ENCODE peak calls at places on chromosomes 12 and 14, in five cellular contexts. One of them, this sample, is unnamed.

GRCh38 chr14:68782091-68782981 is 10.5 kb downstream of the ZFP36L1 start:
- DNase-seq in RCC 7860: no peak
- DNase-seq in NCI-H460: no peak
- DNase-seq in left ventricle myocardium inferior: no peak
- DNase-seq in osteocyte: no peak
- DNase-seq in this sample: no peak

GRCh38 chr14:25237845-25238244 is 187.9 kb upstream of the STXBP6 start:
- DNase-seq in osteocyte: no peak
- DNase-seq in left ventricle myocardium inferior: no peak
- DNase-seq in RCC 7860: no peak
- DNase-seq in NCI-H460: peak
- DNase-seq in this sample: no peak

GRCh38 chr14:55731881-55732498 is 152.0 kb downstream of the KTN1 start:
- DNase-seq in left ventricle myocardium inferior: no peak
- DNase-seq in osteocyte: no peak
- DNase-seq in NCI-H460: peak
- DNase-seq in RCC 7860: no peak
- DNase-seq in this sample: no peak

GRCh38 chr12:106582661-106583577 is at the start of gene RFX4:
- DNase-seq in left ventricle myocardium inferior: no peak
- DNase-seq in RCC 7860: no peak
- DNase-seq in NCI-H460: no peak
- DNase-seq in osteocyte: no peak
- DNase-seq in this sample: no peak

GRCh38 chr14:61491224-61491623 is 169.8 kb downstream of the PRKCH start:
- DNase-seq in left ventricle myocardium inferior: no peak
- DNase-seq in osteocyte: no peak
- DNase-seq in NCI-H460: no peak
- DNase-seq in RCC 7860: no peak
- DNase-seq in this sample: no peak

GRCh38 chr14:75401356-75401755 is 26.5 kb upstream of the JDP2 start:
- DNase-seq in RCC 7860: no peak
- DNase-seq in osteocyte: no peak
- DNase-seq in left ventricle myocardium inferior: peak
- DNase-seq in NCI-H460: no peak
- DNase-seq in this sample: no peak

GRCh38 chr14:95309261-95310051 is 10.3 kb downstream of the CLMN start:
- DNase-seq in osteocyte: no peak
- DNase-seq in left ventricle myocardium inferior: no peak
- DNase-seq in RCC 7860: no peak
- DNase-seq in NCI-H460: peak
- DNase-seq in this sample: peak

GRCh38 chr12:51391047-51391837 is at the start of gene GALNT6:
- DNase-seq in osteocyte: no peak
- DNase-seq in NCI-H460: no peak
- DNase-seq in left ventricle myocardium inferior: no peak
- DNase-seq in RCC 7860: no peak
- DNase-seq in this sample: peak

GRCh38 chr14:54722791-54723432 is 156.0 kb downstream of the SAMD4A start:
- DNase-seq in NCI-H460: peak
- DNase-seq in RCC 7860: no peak
- DNase-seq in osteocyte: no peak
- DNase-seq in left ventricle myocardium inferior: no peak
- DNase-seq in this sample: no peak

GRCh38 chr12:6092784-6093722 is 31.4 kb downstream of the VWF start:
- DNase-seq in NCI-H460: peak
- DNase-seq in osteocyte: peak
- DNase-seq in RCC 7860: peak
- DNase-seq in left ventricle myocardium inferior: no peak
- DNase-seq in this sample: peak

GRCh38 chr12:15756822-15757221 is 32.4 kb downstream of the EPS8 start:
- DNase-seq in RCC 7860: no peak
- DNase-seq in NCI-H460: no peak
- DNase-seq in osteocyte: no peak
- DNase-seq in left ventricle myocardium inferior: no peak
- DNase-seq in this sample: no peak

GRCh38 chr14:24056800-24057184 is 5.0 kb downstream of the CARMIL3 start:
- DNase-seq in NCI-H460: no peak
- DNase-seq in left ventricle myocardium inferior: no peak
- DNase-seq in RCC 7860: no peak
- DNase-seq in osteocyte: no peak
- DNase-seq in this sample: peak

GRCh38 chr14:95935228-95935822 is 58.7 kb downstream of the TUNAR start:
- DNase-seq in osteocyte: no peak
- DNase-seq in left ventricle myocardium inferior: no peak
- DNase-seq in RCC 7860: no peak
- DNase-seq in NCI-H460: peak
- DNase-seq in this sample: no peak

GRCh38 chr12:54040148-54040494 is 7.3 kb downstream of the HOXC5 start:
- DNase-seq in NCI-H460: peak
- DNase-seq in left ventricle myocardium inferior: no peak
- DNase-seq in osteocyte: no peak
- DNase-seq in RCC 7860: no peak
- DNase-seq in this sample: peak

GRCh38 chr14:104461676-104462443 is 117.7 kb upstream of the C14orf180 start:
- DNase-seq in RCC 7860: no peak
- DNase-seq in osteocyte: peak
- DNase-seq in left ventricle myocardium inferior: no peak
- DNase-seq in NCI-H460: no peak
- DNase-seq in this sample: no peak

GRCh38 chr14:92794547-92794941 is 439 bp downstream of the GOLGA5 start:
- DNase-seq in left ventricle myocardium inferior: peak
- DNase-seq in RCC 7860: no peak
- DNase-seq in osteocyte: no peak
- DNase-seq in NCI-H460: no peak
- DNase-seq in this sample: no peak

GRCh38 chr12:46946137-46946536 is 120.3 kb upstream of the SLC38A4 start:
- DNase-seq in osteocyte: no peak
- DNase-seq in left ventricle myocardium inferior: no peak
- DNase-seq in NCI-H460: no peak
- DNase-seq in RCC 7860: no peak
- DNase-seq in this sample: no peak

GRCh38 chr14:63650336-63650952 is 8.8 kb upstream of the WDR89 start:
- DNase-seq in RCC 7860: no peak
- DNase-seq in left ventricle myocardium inferior: no peak
- DNase-seq in NCI-H460: no peak
- DNase-seq in osteocyte: no peak
- DNase-seq in this sample: no peak

GRCh38 chr12:81492131-81492720 is 266.9 kb downstream of the PPFIA2 start:
- DNase-seq in RCC 7860: no peak
- DNase-seq in left ventricle myocardium inferior: no peak
- DNase-seq in osteocyte: no peak
- DNase-seq in NCI-H460: no peak
- DNase-seq in this sample: no peak

GRCh38 chr12:125015680-125016310 is 22.4 kb downstream of the BRI3BP start:
- DNase-seq in RCC 7860: no peak
- DNase-seq in left ventricle myocardium inferior: no peak
- DNase-seq in osteocyte: no peak
- DNase-seq in NCI-H460: no peak
- DNase-seq in this sample: peak

GRCh38 chr12:14948672-14949071 is 10.3 kb upstream of the ERP27 start:
- DNase-seq in NCI-H460: no peak
- DNase-seq in RCC 7860: peak
- DNase-seq in left ventricle myocardium inferior: no peak
- DNase-seq in osteocyte: no peak
- DNase-seq in this sample: peak

GRCh38 chr12:73656375-73656774 is 881.3 kb upstream of the ATXN7L3B start:
- DNase-seq in RCC 7860: no peak
- DNase-seq in NCI-H460: no peak
- DNase-seq in osteocyte: no peak
- DNase-seq in left ventricle myocardium inferior: no peak
- DNase-seq in this sample: no peak

GRCh38 chr14:54689928-54690327 is 123.0 kb downstream of the SAMD4A start:
- DNase-seq in NCI-H460: no peak
- DNase-seq in left ventricle myocardium inferior: no peak
- DNase-seq in osteocyte: no peak
- DNase-seq in RCC 7860: no peak
- DNase-seq in this sample: no peak

GRCh38 chr12:124901003-124901402 is 13.4 kb downstream of the UBC start:
- DNase-seq in RCC 7860: no peak
- DNase-seq in left ventricle myocardium inferior: no peak
- DNase-seq in NCI-H460: no peak
- DNase-seq in osteocyte: no peak
- DNase-seq in this sample: no peak

GRCh38 chr14:102491366-102491765 is 18.2 kb downstream of the ANKRD9 start:
- DNase-seq in RCC 7860: no peak
- DNase-seq in osteocyte: no peak
- DNase-seq in left ventricle myocardium inferior: no peak
- DNase-seq in NCI-H460: no peak
- DNase-seq in this sample: no peak

GRCh38 chr14:24377660-24378059 is 9.7 kb downstream of the NFATC4 start:
- DNase-seq in osteocyte: no peak
- DNase-seq in NCI-H460: no peak
- DNase-seq in left ventricle myocardium inferior: no peak
- DNase-seq in RCC 7860: no peak
- DNase-seq in this sample: no peak

GRCh38 chr12:56079729-56080555 is at the start of gene ERBB3:
- DNase-seq in left ventricle myocardium inferior: peak
- DNase-seq in RCC 7860: peak
- DNase-seq in NCI-H460: peak
- DNase-seq in osteocyte: peak
- DNase-seq in this sample: peak

GRCh38 chr12:131102493-131102931 is 148.8 kb downstream of the ADGRD1 start:
- DNase-seq in RCC 7860: no peak
- DNase-seq in NCI-H460: no peak
- DNase-seq in osteocyte: no peak
- DNase-seq in left ventricle myocardium inferior: no peak
- DNase-seq in this sample: peak

GRCh38 chr14:100767788-100768536 is 41.3 kb downstream of the DLK1 start:
- DNase-seq in osteocyte: no peak
- DNase-seq in NCI-H460: no peak
- DNase-seq in RCC 7860: no peak
- DNase-seq in left ventricle myocardium inferior: no peak
- DNase-seq in this sample: peak

GRCh38 chr14:42192659-42193425 is 586.2 kb downstream of the LRFN5 start:
- DNase-seq in left ventricle myocardium inferior: no peak
- DNase-seq in RCC 7860: peak
- DNase-seq in NCI-H460: peak
- DNase-seq in osteocyte: no peak
- DNase-seq in this sample: no peak

GRCh38 chr12:9364224-9365176 is 156.3 kb upstream of the PZP start:
- DNase-seq in left ventricle myocardium inferior: no peak
- DNase-seq in osteocyte: no peak
- DNase-seq in NCI-H460: no peak
- DNase-seq in RCC 7860: peak
- DNase-seq in this sample: no peak

GRCh38 chr12:26017484-26018211 is 59.2 kb downstream of the RASSF8 start:
- DNase-seq in osteocyte: no peak
- DNase-seq in NCI-H460: no peak
- DNase-seq in RCC 7860: no peak
- DNase-seq in left ventricle myocardium inferior: no peak
- DNase-seq in this sample: no peak

GRCh38 chr12:58922849-58923248 is 2.5 kb upstream of the LRIG3 start:
- DNase-seq in NCI-H460: peak
- DNase-seq in left ventricle myocardium inferior: no peak
- DNase-seq in osteocyte: no peak
- DNase-seq in RCC 7860: no peak
- DNase-seq in this sample: no peak

GRCh38 chr14:35932659-35933159 is 106.6 kb downstream of the BRMS1L start:
- DNase-seq in RCC 7860: no peak
- DNase-seq in osteocyte: no peak
- DNase-seq in left ventricle myocardium inferior: no peak
- DNase-seq in NCI-H460: no peak
- DNase-seq in this sample: no peak

GRCh38 chr14:91230363-91231035 is 14.0 kb downstream of the GPR68 start:
- DNase-seq in osteocyte: no peak
- DNase-seq in NCI-H460: peak
- DNase-seq in left ventricle myocardium inferior: no peak
- DNase-seq in RCC 7860: no peak
- DNase-seq in this sample: no peak

GRCh38 chr14:69260979-69261605 is 1.1 kb downstream of the GALNT16 start:
- DNase-seq in osteocyte: no peak
- DNase-seq in RCC 7860: no peak
- DNase-seq in NCI-H460: no peak
- DNase-seq in left ventricle myocardium inferior: peak
- DNase-seq in this sample: peak